ENCODE peak calls at places on chromosomes 2 and 18, in four cellular contexts. J is GM12878, Q is HepG2, P is K562. N is an unnamed sample.

GRCh38 chr2:197555467-197555866 is 39.6 kb downstream of the MOB4 start:
- DNase-seq in P (no peak), J (no peak), Q (no peak), N (no peak)

GRCh38 chr2:230982528-230982927 is 13.4 kb upstream of the SPATA3 start:
- DNase-seq in Q (no peak), J (no peak), P (no peak), N (no peak)

GRCh38 chr2:75186829-75187228 is 12.5 kb downstream of the TACR1 start:
- DNase-seq in J (no peak), Q (no peak), P (no peak), N (no peak)

GRCh38 chr2:166384774-166385173 is 9.0 kb upstream of the SCN9A start:
- DNase-seq in P (no peak), Q (peak), J (no peak), N (no peak)

GRCh38 chr2:223054193-223054781 is 2.3 kb downstream of the KCNE4 start:
- DNase-seq in J (no peak), Q (no peak), P (no peak), N (no peak)

GRCh38 chr2:43185146-43185545 is 41.3 kb downstream of the ZFP36L2 start:
- DNase-seq in J (no peak), Q (no peak), P (peak), N (no peak)

GRCh38 chr2:20103514-20103913 is 52.1 kb upstream of the LAPTM4A start:
- DNase-seq in Q (peak), J (no peak), P (no peak), N (no peak)

GRCh38 chr2:213932-214693 is 49.7 kb downstream of the SH3YL1 start:
- DNase-seq in Q (no peak), P (no peak), J (no peak), N (no peak)

GRCh38 chr2:237673130-237673921 is 45.9 kb downstream of the LRRFIP1 start:
- DNase-seq in P (peak), J (no peak), Q (peak), N (peak)

GRCh38 chr2:152452256-152452973 is 117.4 kb downstream of the FMNL2 start:
- DNase-seq in P (no peak), Q (no peak), J (no peak), N (no peak)

GRCh38 chr2:20471902-20472559 is 25.2 kb downstream of the RHOB start:
- DNase-seq in J (no peak), Q (no peak), P (no peak), N (no peak)

GRCh38 chr2:164903214-164903613 is 52.1 kb downstream of the SLC38A11 start:
- DNase-seq in Q (no peak), P (no peak), J (no peak), N (no peak)

GRCh38 chr18:47397671-47398319 is 146.3 kb upstream of the SKOR2 start:
- DNase-seq in P (peak), J (no peak), Q (peak), N (peak)

GRCh38 chr2:158740591-158740990 is 54.5 kb upstream of the DAPL1 start:
- DNase-seq in P (no peak), J (no peak), Q (no peak), N (no peak)

GRCh38 chr2:136136921-136137320 is 19.0 kb upstream of the CXCR4 start:
- DNase-seq in J (no peak), P (no peak), Q (no peak), N (no peak)

GRCh38 chr2:124320072-124320471 is 295.0 kb downstream of the CNTNAP5 start:
- DNase-seq in J (no peak), P (no peak), Q (no peak), N (no peak)

GRCh38 chr2:124318913-124319312 is 293.8 kb downstream of the CNTNAP5 start:
- DNase-seq in J (no peak), Q (no peak), P (no peak), N (no peak)

GRCh38 chr2:124325667-124326425 is 300.8 kb downstream of the CNTNAP5 start:
- DNase-seq in P (no peak), Q (peak), J (no peak), N (peak)

GRCh38 chr2:124327293-124327692 is 302.2 kb downstream of the CNTNAP5 start:
- DNase-seq in J (no peak), Q (no peak), P (no peak), N (no peak)

DNA sequence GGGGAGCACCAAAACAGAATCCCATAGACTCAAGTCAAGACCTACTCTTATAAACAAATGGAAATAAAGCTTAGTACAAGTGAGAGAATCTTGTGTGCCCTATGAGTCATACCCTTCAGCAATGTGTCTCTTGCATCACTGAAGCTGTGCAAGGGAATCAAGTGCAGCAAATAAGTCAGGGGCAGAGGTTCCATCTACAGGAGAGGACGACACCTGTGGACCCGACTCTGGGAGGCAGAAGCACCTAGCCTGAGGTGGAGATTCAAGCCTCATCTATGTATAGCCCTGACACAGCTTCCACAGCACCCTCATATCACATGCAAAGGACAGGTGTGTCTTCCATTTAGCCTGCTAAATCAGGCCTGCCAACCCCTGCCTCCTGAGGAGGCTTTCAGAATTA is 298.2 kb downstream of the CNTNAP5 start:
- DNase-seq in Q (no peak), P (no peak), J (no peak), N (no peak)
- TF ChIP-seq TARDBP in Q (no peak), P (no peak), J (no peak), N (no peak)

DNA sequence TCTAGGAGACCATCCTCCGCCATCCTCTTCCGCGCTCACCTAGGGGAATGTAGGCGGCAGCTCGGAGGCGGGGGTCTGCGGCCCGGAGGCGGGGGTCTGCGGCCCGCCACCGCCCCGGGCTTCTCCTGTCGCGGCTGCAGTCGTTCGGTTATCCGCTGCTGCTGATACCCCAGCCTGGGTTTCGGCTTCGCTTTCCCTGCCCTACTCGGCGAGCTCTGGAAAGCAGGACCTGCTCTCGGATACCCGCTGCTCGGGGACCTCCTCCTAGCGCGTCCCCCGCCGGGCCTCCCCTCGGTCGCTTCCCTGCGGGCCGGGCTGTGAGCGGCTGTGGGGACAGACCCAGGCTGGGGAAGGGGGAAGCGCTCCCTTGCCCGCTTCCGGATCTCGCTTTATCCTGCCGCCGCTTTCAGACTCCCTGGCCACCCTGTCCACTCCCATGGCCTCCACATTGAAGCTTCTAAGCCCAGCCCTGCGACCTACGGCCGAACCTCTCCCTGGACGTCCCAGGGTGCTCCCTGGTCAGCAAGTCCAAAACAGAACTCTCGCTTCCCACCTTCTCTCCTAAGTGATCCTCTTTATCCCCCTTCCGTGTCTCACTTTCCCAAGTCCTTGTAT is 607 bp downstream of the FKBP1B start:
- DNase-seq in Q (peak), P (no peak), J (no peak), N (peak)
- TF ChIP-seq TARDBP in Q (no peak), P (no peak), J (no peak), N (no peak)

DNA sequence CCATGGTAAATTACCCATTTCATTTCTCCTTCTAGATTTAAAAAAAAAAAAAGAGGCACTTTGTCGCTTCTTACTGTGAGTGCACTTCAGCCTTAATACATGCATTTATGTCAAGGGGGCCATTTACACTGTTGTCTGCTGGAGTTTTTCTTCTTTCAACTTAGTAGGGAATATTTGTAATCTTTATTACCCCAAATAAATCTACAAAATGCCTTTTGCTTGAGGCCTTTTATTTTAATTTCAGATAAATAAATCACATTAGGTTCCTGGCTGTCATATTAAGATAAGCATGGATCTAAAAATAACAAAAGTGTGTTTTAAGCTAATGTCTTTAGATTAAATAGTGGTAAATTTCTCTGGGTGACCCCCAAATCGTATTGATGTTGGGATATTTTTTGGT is 276.0 kb downstream of the NCKAP5 start:
- DNase-seq in Q (no peak), P (no peak), J (no peak), N (peak)
- TF ChIP-seq TARDBP in Q (no peak), P (no peak), J (no peak), N (no peak)

GRCh38 chr2:191402966-191403565 is 157.9 kb downstream of the MYO1B start:
- DNase-seq in P (no peak), Q (no peak), J (no peak), N (no peak)

GRCh38 chr2:191401287-191401686 is 156.1 kb downstream of the MYO1B start:
- DNase-seq in P (no peak), Q (peak), J (no peak), N (no peak)

DNA sequence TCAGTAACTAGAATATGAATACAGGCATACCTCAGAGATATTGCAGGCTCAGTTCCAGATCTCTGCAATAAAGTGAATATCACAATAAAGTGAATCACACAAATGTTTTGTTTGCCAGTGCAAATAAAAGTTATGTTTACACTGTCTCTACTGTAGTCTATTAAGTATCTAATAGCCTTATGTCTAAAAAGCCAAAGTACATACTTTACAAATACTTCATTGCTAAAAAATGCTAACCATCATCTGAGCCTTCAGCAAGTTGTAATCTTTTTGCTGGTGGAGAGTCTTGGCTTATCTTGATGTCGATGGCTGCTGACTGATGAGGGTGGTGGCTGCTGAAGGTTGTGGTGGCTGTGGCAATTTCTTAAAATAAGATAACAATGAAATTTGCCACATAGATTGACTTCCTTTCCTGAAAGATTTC is 159.4 kb downstream of the MYO1B start:
- DNase-seq in P (no peak), J (no peak), Q (no peak), N (no peak)
- TF ChIP-seq TARDBP in P (no peak), J (no peak), Q (no peak), N (no peak)

DNA sequence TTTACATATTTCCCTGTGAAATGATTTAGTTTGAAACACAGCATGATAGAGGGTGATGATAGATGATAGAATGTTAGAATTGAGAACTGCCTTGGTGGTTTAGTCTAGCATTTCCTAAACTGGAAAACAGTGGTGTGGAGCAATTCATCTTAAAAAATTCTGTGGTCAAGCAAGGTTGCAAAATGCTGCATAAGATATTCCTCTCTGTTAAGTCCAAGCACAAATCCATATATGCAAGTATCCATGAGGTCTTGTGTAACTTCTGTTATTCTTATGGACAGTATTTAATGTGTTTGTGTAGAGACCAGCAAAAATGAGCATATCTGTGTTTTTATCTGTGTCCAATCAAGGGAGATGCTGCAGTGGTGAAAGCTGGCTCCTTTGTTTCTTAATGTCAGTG is 30.0 kb downstream of the CPS1 start:
- DNase-seq in P (no peak), J (no peak), Q (no peak), N (no peak)
- TF ChIP-seq TARDBP in P (no peak), J (no peak), Q (no peak), N (no peak)

GRCh38 chr2:149387411-149387810 is 57.0 kb downstream of the LYPD6 start:
- DNase-seq in Q (no peak), J (no peak), P (no peak), N (no peak)
- TF ChIP-seq TARDBP in Q (no peak), J (no peak), P (no peak), N (no peak)

N was measured in HEK293T.